ENCODE peak calls at places on chromosomes 5 and 9, in ten cellular contexts. N is stimulated activated CD8-positive, alpha-beta memory T cell treated with anti-CD3 and anti-CD28 coated beads, Interleukin-7, amount 100 ng/mL, for 24 hours; C is breast epithelium; I is GM23248; J is HuH-7; X is aorta; U is EL; A is hippocampal formation; H is DMS79 treated with DMSO at 0.1 percent for 48 hours; Q is K562. S is an unnamed sample.
A peak's percentile ranks its signal among the peaks of the same experiment; 100 is the strongest.

GRCh38 chr5:89359046-89359445 is 476.1 kb upstream of the MEF2C start:
- DNase-seq in N (no peak), C (no peak), I (no peak), J (no peak), X (no peak), U (no peak), A (no peak), H (no peak), Q (no peak), S (no peak)

GRCh38 chr5:3811116-3811515 is 215.5 kb downstream of the IRX1 start:
- DNase-seq in N (no peak), C (no peak), I (no peak), J (no peak), X (no peak), U (no peak), A (no peak), H (no peak), Q (no peak), S (no peak)

GRCh38 chr9:105295986-105296385 is 51.5 kb downstream of the SLC44A1 start:
- DNase-seq in N (no peak), C (no peak), I (peak; percentile 27), J (no peak), X (no peak), U (no peak), A (no peak), H (no peak), Q (no peak), S (no peak)

GRCh38 chr5:2674456-2674855 is 77.0 kb downstream of the IRX2 start:
- DNase-seq in N (no peak), C (no peak), I (no peak), J (no peak), X (no peak), U (no peak), A (no peak), H (peak; percentile 25), Q (no peak), S (no peak)

GRCh38 chr9:133188006-133188842 is 20.8 kb downstream of the OBP2B start:
- DNase-seq in N (no peak), C (no peak), I (no peak), J (peak; percentile 63), X (no peak), U (no peak), A (no peak), H (peak; percentile 90), Q (peak; percentile 63), S (no peak)

GRCh38 chr5:53590759-53591158 is 30.3 kb downstream of the NDUFS4 start:
- DNase-seq in N (no peak), C (no peak), I (no peak), J (no peak), X (no peak), U (no peak), A (no peak), H (no peak), Q (no peak), S (no peak)

GRCh38 chr9:10252174-10252573 is 360.6 kb downstream of the PTPRD start:
- DNase-seq in N (no peak), C (no peak), I (no peak), J (no peak), X (no peak), U (no peak), A (no peak), H (no peak), Q (no peak), S (no peak)

GRCh38 chr5:160470437-160471341 is 49.0 kb downstream of the PTTG1 start:
- DNase-seq in N (no peak), C (no peak), I (no peak), J (no peak), X (no peak), U (no peak), A (no peak), H (no peak), Q (no peak), S (no peak)

GRCh38 chr9:27088981-27089380 is 20.0 kb upstream of the TEK start:
- DNase-seq in N (no peak), C (no peak), I (peak; percentile 77), J (no peak), X (no peak), U (peak; percentile 65), A (no peak), H (no peak), Q (no peak), S (no peak)

GRCh38 chr5:168317521-168318147 is 26.2 kb downstream of the WWC1 start:
- DNase-seq in N (no peak), C (no peak), I (peak; percentile 87), J (peak; percentile 70), X (no peak), U (peak; percentile 99), A (no peak), H (no peak), Q (peak; percentile 36), S (no peak)

GRCh38 chr9:33510264-33511183 is 13.5 kb upstream of the ANKRD18B start:
- DNase-seq in N (no peak), C (peak; percentile 39), I (peak; percentile 82), J (peak; percentile 28), X (peak; percentile 64), U (peak; percentile 71), A (peak; percentile 56), H (peak; percentile 49), Q (peak; percentile 45), S (no peak)

GRCh38 chr5:151737421-151737820 is 21.0 kb downstream of the ATOX1 start:
- DNase-seq in N (no peak), C (no peak), I (peak; percentile 32), J (no peak), X (no peak), U (no peak), A (no peak), H (no peak), Q (no peak), S (no peak)

GRCh38 chr5:167143726-167144125 is 1147.7 kb upstream of the WWC1 start:
- DNase-seq in N (no peak), C (no peak), I (no peak), J (no peak), X (no peak), U (no peak), A (no peak), H (no peak), Q (no peak), S (no peak)

GRCh38 chr5:52997424-52997823 is 8.3 kb downstream of the ITGA2 start:
- DNase-seq in N (no peak), C (no peak), I (peak; percentile 36), J (peak; percentile 27), X (no peak), U (no peak), A (peak; percentile 92), H (no peak), Q (no peak), S (no peak)

GRCh38 chr9:16202913-16203734 is 650.3 kb downstream of the CCDC171 start:
- DNase-seq in N (no peak), C (no peak), I (peak; percentile 88), J (no peak), X (no peak), U (peak; percentile 97), A (no peak), H (no peak), Q (no peak), S (no peak)

GRCh38 chr9:134378901-134379338 is 52.7 kb downstream of the RXRA start:
- DNase-seq in N (no peak), C (peak; percentile 61), I (peak; percentile 71), J (no peak), X (no peak), U (peak; percentile 37), A (peak; percentile 19), H (no peak), Q (peak; percentile 26), S (no peak)

GRCh38 chr5:94174748-94175411 is 433.5 kb upstream of the POU5F2 start:
- DNase-seq in N (no peak), C (no peak), I (peak; percentile 67), J (no peak), X (no peak), U (peak; percentile 86), A (no peak), H (no peak), Q (no peak), S (no peak)

S was measured in activated CD4-positive, alpha-beta T cell treated with anti-CD3 and anti-CD28 coated beads for 24 hours.